ENCODE peak calls at places on chromosomes 16 and 17, in eight cellular contexts. One of them, this sample, is unnamed.

GRCh38 chr16:16137110-16137509 is 86.2 kb downstream of the ABCC6 start:
- DNase-seq in cardiac muscle cell: no peak
- DNase-seq in tibial artery: no peak
- DNase-seq in mucosa of descending colon: no peak
- DNase-seq in body of pancreas: no peak
- DNase-seq in esophagus squamous epithelium: no peak
- DNase-seq in trophoblast cell: no peak
- DNase-seq in spleen: no peak
- DNase-seq in this sample: no peak

GRCh38 chr16:11913425-11914079 is 2.2 kb downstream of the GSPT1 start:
- DNase-seq in cardiac muscle cell: peak; percentile 7
- DNase-seq in tibial artery: no peak
- DNase-seq in mucosa of descending colon: no peak
- DNase-seq in body of pancreas: no peak
- DNase-seq in esophagus squamous epithelium: no peak
- DNase-seq in trophoblast cell: peak; percentile 68
- DNase-seq in spleen: no peak
- DNase-seq in this sample: no peak

GRCh38 chr17:27203241-27203640 is 90.7 kb upstream of the WSB1 start:
- DNase-seq in cardiac muscle cell: no peak
- DNase-seq in tibial artery: no peak
- DNase-seq in mucosa of descending colon: no peak
- DNase-seq in body of pancreas: no peak
- DNase-seq in esophagus squamous epithelium: no peak
- DNase-seq in trophoblast cell: no peak
- DNase-seq in spleen: no peak
- DNase-seq in this sample: no peak

GRCh38 chr17:40607641-40608040 is 40.0 kb downstream of the SMARCE1 start:
- DNase-seq in cardiac muscle cell: no peak
- DNase-seq in tibial artery: no peak
- DNase-seq in mucosa of descending colon: no peak
- DNase-seq in body of pancreas: no peak
- DNase-seq in esophagus squamous epithelium: no peak
- DNase-seq in trophoblast cell: no peak
- DNase-seq in spleen: no peak
- DNase-seq in this sample: no peak

GRCh38 chr17:60601443-60602384 is 1.7 kb downstream of the PPM1D start:
- DNase-seq in cardiac muscle cell: peak; percentile 88
- DNase-seq in tibial artery: peak; percentile 43
- DNase-seq in mucosa of descending colon: no peak
- DNase-seq in body of pancreas: peak; percentile 69
- DNase-seq in esophagus squamous epithelium: no peak
- DNase-seq in trophoblast cell: peak; percentile 75
- DNase-seq in spleen: no peak
- DNase-seq in this sample: peak; percentile 84

GRCh38 chr16:56190903-56191806 is at the start of gene GNAO1:
- DNase-seq in cardiac muscle cell: peak; percentile 72
- DNase-seq in tibial artery: peak; percentile 52
- DNase-seq in mucosa of descending colon: peak; percentile 65
- DNase-seq in body of pancreas: peak; percentile 69
- DNase-seq in esophagus squamous epithelium: no peak
- DNase-seq in trophoblast cell: peak; percentile 79
- DNase-seq in spleen: peak; percentile 85
- DNase-seq in this sample: peak; percentile 80

GRCh38 chr17:901964-902363 is 77.6 kb downstream of the NXN start:
- DNase-seq in cardiac muscle cell: no peak
- DNase-seq in tibial artery: no peak
- DNase-seq in mucosa of descending colon: no peak
- DNase-seq in body of pancreas: no peak
- DNase-seq in esophagus squamous epithelium: no peak
- DNase-seq in trophoblast cell: no peak
- DNase-seq in spleen: no peak
- DNase-seq in this sample: no peak

GRCh38 chr16:73019456-73020362 is 28.2 kb downstream of the ZFHX3 start:
- DNase-seq in cardiac muscle cell: peak; percentile 88
- DNase-seq in tibial artery: no peak
- DNase-seq in mucosa of descending colon: no peak
- DNase-seq in body of pancreas: peak; percentile 35
- DNase-seq in esophagus squamous epithelium: no peak
- DNase-seq in trophoblast cell: peak; percentile 82
- DNase-seq in spleen: no peak
- DNase-seq in this sample: no peak

GRCh38 chr16:2752850-2753522 is 548 bp downstream of the SRRM2 start:
- DNase-seq in cardiac muscle cell: peak; percentile 87
- DNase-seq in tibial artery: peak; percentile 65
- DNase-seq in mucosa of descending colon: peak; percentile 91
- DNase-seq in body of pancreas: peak; percentile 90
- DNase-seq in esophagus squamous epithelium: no peak
- DNase-seq in trophoblast cell: peak; percentile 75
- DNase-seq in spleen: no peak
- DNase-seq in this sample: peak; percentile 65

GRCh38 chr16:50602531-50603205 is 54.5 kb downstream of the NKD1 start:
- DNase-seq in cardiac muscle cell: no peak
- DNase-seq in tibial artery: no peak
- DNase-seq in mucosa of descending colon: no peak
- DNase-seq in body of pancreas: peak; percentile 23
- DNase-seq in esophagus squamous epithelium: no peak
- DNase-seq in trophoblast cell: no peak
- DNase-seq in spleen: no peak
- DNase-seq in this sample: no peak

GRCh38 chr16:5386989-5387388 is 289.4 kb upstream of the EEF2KMT start:
- DNase-seq in cardiac muscle cell: no peak
- DNase-seq in tibial artery: no peak
- DNase-seq in mucosa of descending colon: no peak
- DNase-seq in body of pancreas: no peak
- DNase-seq in esophagus squamous epithelium: no peak
- DNase-seq in trophoblast cell: no peak
- DNase-seq in spleen: no peak
- DNase-seq in this sample: no peak

GRCh38 chr17:7015587-7016020 is 3.2 kb downstream of the RNASEK start:
- DNase-seq in cardiac muscle cell: no peak
- DNase-seq in tibial artery: no peak
- DNase-seq in mucosa of descending colon: no peak
- DNase-seq in body of pancreas: no peak
- DNase-seq in esophagus squamous epithelium: no peak
- DNase-seq in trophoblast cell: no peak
- DNase-seq in spleen: peak; percentile 85
- DNase-seq in this sample: no peak

GRCh38 chr17:48457080-48457836 is 27.2 kb upstream of the SKAP1 start:
- DNase-seq in cardiac muscle cell: peak; percentile 70
- DNase-seq in tibial artery: peak; percentile 28
- DNase-seq in mucosa of descending colon: peak; percentile 63
- DNase-seq in body of pancreas: peak; percentile 64
- DNase-seq in esophagus squamous epithelium: no peak
- DNase-seq in trophoblast cell: peak; percentile 89
- DNase-seq in spleen: peak; percentile 91
- DNase-seq in this sample: peak; percentile 76

GRCh38 chr16:77359065-77359502 is 75.8 kb downstream of the ADAMTS18 start:
- DNase-seq in cardiac muscle cell: peak; percentile 16
- DNase-seq in tibial artery: no peak
- DNase-seq in mucosa of descending colon: no peak
- DNase-seq in body of pancreas: no peak
- DNase-seq in esophagus squamous epithelium: no peak
- DNase-seq in trophoblast cell: no peak
- DNase-seq in spleen: no peak
- DNase-seq in this sample: no peak

GRCh38 chr16:88473666-88474534 is 20.8 kb downstream of the ZFPM1 start:
- DNase-seq in cardiac muscle cell: peak; percentile 93
- DNase-seq in tibial artery: peak; percentile 61
- DNase-seq in mucosa of descending colon: no peak
- DNase-seq in body of pancreas: peak; percentile 84
- DNase-seq in esophagus squamous epithelium: no peak
- DNase-seq in trophoblast cell: no peak
- DNase-seq in spleen: no peak
- DNase-seq in this sample: no peak

GRCh38 chr16:53673189-53673588 is 30.5 kb downstream of the RPGRIP1L start:
- DNase-seq in cardiac muscle cell: no peak
- DNase-seq in tibial artery: no peak
- DNase-seq in mucosa of descending colon: no peak
- DNase-seq in body of pancreas: no peak
- DNase-seq in esophagus squamous epithelium: no peak
- DNase-seq in trophoblast cell: no peak
- DNase-seq in spleen: no peak
- DNase-seq in this sample: no peak

GRCh38 chr17:8333281-8333680 is 6.4 kb upstream of the ODF4 start:
- DNase-seq in cardiac muscle cell: no peak
- DNase-seq in tibial artery: no peak
- DNase-seq in mucosa of descending colon: no peak
- DNase-seq in body of pancreas: no peak
- DNase-seq in esophagus squamous epithelium: no peak
- DNase-seq in trophoblast cell: peak; percentile 34
- DNase-seq in spleen: no peak
- DNase-seq in this sample: no peak

GRCh38 chr17:79930077-79930785 is 91.0 kb upstream of the CBX4 start:
- DNase-seq in cardiac muscle cell: peak; percentile 19
- DNase-seq in tibial artery: no peak
- DNase-seq in mucosa of descending colon: no peak
- DNase-seq in body of pancreas: no peak
- DNase-seq in esophagus squamous epithelium: no peak
- DNase-seq in trophoblast cell: no peak
- DNase-seq in spleen: no peak
- DNase-seq in this sample: peak; percentile 30
- H3K4me1 ChIP-seq in cardiac muscle cell: no peaks in the 10 kb centered on the region
- H3K4me1 ChIP-seq in tibial artery: no peaks in the 10 kb centered on the region
- H3K4me1 ChIP-seq in mucosa of descending colon: peaks cover 30% of the 10 kb centered on the region
- H3K4me1 ChIP-seq in body of pancreas: peaks cover 44% of the 10 kb centered on the region
- H3K4me1 ChIP-seq in esophagus squamous epithelium: peaks cover 47% of the 10 kb centered on the region
- H3K4me1 ChIP-seq in trophoblast cell: peaks cover 2% of the 10 kb centered on the region
- H3K4me1 ChIP-seq in spleen: peaks cover 36% of the 10 kb centered on the region
- H3K4me1 ChIP-seq in this sample: no peaks in the 10 kb centered on the region

DNA sequence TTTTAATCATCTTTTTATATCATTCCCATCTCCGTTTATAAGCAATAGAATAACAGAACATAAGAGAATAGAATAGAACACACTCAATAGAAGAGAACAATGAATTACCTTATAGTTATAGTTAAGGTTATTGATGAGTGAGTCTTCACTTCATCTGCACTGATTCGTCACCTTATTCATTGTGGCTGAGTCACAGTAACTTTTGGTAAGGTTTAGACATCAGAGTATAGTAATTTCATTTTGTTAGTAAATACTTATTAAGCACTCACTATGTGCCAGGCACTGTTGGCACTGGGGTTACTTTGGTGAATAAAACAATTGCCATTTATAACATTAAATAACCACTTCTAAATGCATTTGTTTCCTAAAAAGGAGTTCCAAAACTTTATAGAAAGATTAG is 22.5 kb downstream of the PHKB start:
- DNase-seq in cardiac muscle cell: no peak
- DNase-seq in tibial artery: no peak
- DNase-seq in mucosa of descending colon: no peak
- DNase-seq in body of pancreas: no peak
- DNase-seq in esophagus squamous epithelium: no peak
- DNase-seq in trophoblast cell: no peak
- DNase-seq in spleen: no peak
- DNase-seq in this sample: no peak
- H3K4me1 ChIP-seq in cardiac muscle cell: peaks cover under 1% of the 10 kb centered on the region
- H3K4me1 ChIP-seq in tibial artery: no peaks in the 10 kb centered on the region
- H3K4me1 ChIP-seq in mucosa of descending colon: no peaks in the 10 kb centered on the region
- H3K4me1 ChIP-seq in body of pancreas: no peaks in the 10 kb centered on the region
- H3K4me1 ChIP-seq in esophagus squamous epithelium: peaks cover 9% of the 10 kb centered on the region
- H3K4me1 ChIP-seq in trophoblast cell: no peaks in the 10 kb centered on the region
- H3K4me1 ChIP-seq in spleen: peaks cover 21% of the 10 kb centered on the region
- H3K4me1 ChIP-seq in this sample: peaks cover 10% of the 10 kb centered on the region

GRCh38 chr16:85317704-85318103 is 205.4 kb upstream of the CIBAR2 start:
- DNase-seq in cardiac muscle cell: no peak
- DNase-seq in tibial artery: no peak
- DNase-seq in mucosa of descending colon: no peak
- DNase-seq in body of pancreas: peak; percentile 90
- DNase-seq in esophagus squamous epithelium: no peak
- DNase-seq in trophoblast cell: no peak
- DNase-seq in spleen: no peak
- DNase-seq in this sample: no peak

GRCh38 chr16:85319984-85320440 is 207.7 kb upstream of the CIBAR2 start:
- DNase-seq in cardiac muscle cell: no peak
- DNase-seq in tibial artery: no peak
- DNase-seq in mucosa of descending colon: no peak
- DNase-seq in body of pancreas: no peak
- DNase-seq in esophagus squamous epithelium: no peak
- DNase-seq in trophoblast cell: no peak
- DNase-seq in spleen: no peak
- DNase-seq in this sample: no peak

GRCh38 chr16:85316944-85317343 is 204.7 kb upstream of the CIBAR2 start:
- DNase-seq in cardiac muscle cell: no peak
- DNase-seq in tibial artery: no peak
- DNase-seq in mucosa of descending colon: no peak
- DNase-seq in body of pancreas: peak; percentile 47
- DNase-seq in esophagus squamous epithelium: no peak
- DNase-seq in trophoblast cell: no peak
- DNase-seq in spleen: no peak
- DNase-seq in this sample: no peak

GRCh38 chr16:85320677-85321385 is 208.6 kb upstream of the CIBAR2 start:
- DNase-seq in cardiac muscle cell: no peak
- DNase-seq in tibial artery: no peak
- DNase-seq in mucosa of descending colon: no peak
- DNase-seq in body of pancreas: no peak
- DNase-seq in esophagus squamous epithelium: no peak
- DNase-seq in trophoblast cell: no peak
- DNase-seq in spleen: no peak
- DNase-seq in this sample: no peak

DNA sequence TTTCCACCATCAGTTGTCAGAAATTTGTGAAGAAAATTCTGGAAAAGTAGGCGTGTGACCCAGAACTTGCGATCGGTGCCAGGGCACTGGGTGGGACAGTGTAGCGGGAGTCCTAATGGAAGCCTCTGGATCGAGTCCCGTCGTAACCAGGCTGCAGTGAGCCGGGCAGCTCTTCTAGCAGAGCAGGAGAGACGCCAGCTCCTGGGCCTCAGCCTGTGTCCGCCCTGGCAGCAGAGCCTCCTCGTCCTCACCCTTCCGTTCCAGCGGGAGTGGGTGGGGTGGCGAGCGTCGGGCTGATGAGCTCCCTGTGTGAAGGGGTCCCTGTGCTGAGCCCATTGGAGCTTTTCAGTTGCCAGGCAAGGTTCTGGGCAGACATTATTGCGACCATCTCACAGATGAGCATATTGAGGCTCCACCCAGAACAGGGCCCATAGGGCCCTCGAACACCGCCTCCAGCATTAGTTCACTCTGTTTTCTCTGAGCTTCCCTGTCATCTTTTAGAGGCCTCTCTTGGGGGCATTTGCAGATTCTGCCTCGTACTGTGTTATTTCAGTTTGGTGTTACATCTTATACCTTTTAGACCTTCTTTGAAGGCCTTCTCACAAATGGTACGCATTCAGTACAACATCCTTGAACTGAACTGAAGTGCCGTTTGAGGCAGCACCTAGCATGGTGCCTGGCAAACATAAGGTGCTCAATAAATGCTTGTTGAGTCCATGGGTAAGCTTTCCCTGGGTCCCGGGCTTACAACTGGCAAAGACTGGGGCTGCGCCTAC is 207.1 kb upstream of the CIBAR2 start:
- DNase-seq in cardiac muscle cell: no peak
- DNase-seq in tibial artery: no peak
- DNase-seq in mucosa of descending colon: no peak
- DNase-seq in body of pancreas: no peak
- DNase-seq in esophagus squamous epithelium: no peak
- DNase-seq in trophoblast cell: no peak
- DNase-seq in spleen: no peak
- DNase-seq in this sample: no peak
- H3K4me1 ChIP-seq in cardiac muscle cell: peaks cover 24% of the 10 kb centered on the region
- H3K4me1 ChIP-seq in tibial artery: peaks cover 13% of the 10 kb centered on the region
- H3K4me1 ChIP-seq in mucosa of descending colon: peaks cover 22% of the 10 kb centered on the region
- H3K4me1 ChIP-seq in body of pancreas: peaks cover 81% of the 10 kb centered on the region
- H3K4me1 ChIP-seq in esophagus squamous epithelium: peaks cover 29% of the 10 kb centered on the region
- H3K4me1 ChIP-seq in trophoblast cell: peaks cover 2% of the 10 kb centered on the region
- H3K4me1 ChIP-seq in spleen: peaks cover 37% of the 10 kb centered on the region
- H3K4me1 ChIP-seq in this sample: peaks cover 3% of the 10 kb centered on the region

GRCh38 chr16:3854740-3855139 is 25.8 kb downstream of the CREBBP start:
- DNase-seq in cardiac muscle cell: peak; percentile 55
- DNase-seq in tibial artery: no peak
- DNase-seq in mucosa of descending colon: no peak
- DNase-seq in body of pancreas: no peak
- DNase-seq in esophagus squamous epithelium: no peak
- DNase-seq in trophoblast cell: no peak
- DNase-seq in spleen: no peak
- DNase-seq in this sample: no peak
- H3K4me1 ChIP-seq in cardiac muscle cell: peaks cover 36% of the 10 kb centered on the region
- H3K4me1 ChIP-seq in tibial artery: no peaks in the 10 kb centered on the region
- H3K4me1 ChIP-seq in mucosa of descending colon: no peaks in the 10 kb centered on the region
- H3K4me1 ChIP-seq in body of pancreas: peaks cover 48% of the 10 kb centered on the region
- H3K4me1 ChIP-seq in esophagus squamous epithelium: peaks cover 73% of the 10 kb centered on the region
- H3K4me1 ChIP-seq in trophoblast cell: no peaks in the 10 kb centered on the region
- H3K4me1 ChIP-seq in spleen: peaks cover 87% of the 10 kb centered on the region
- H3K4me1 ChIP-seq in this sample: no peaks in the 10 kb centered on the region

This sample was measured in HAP-1.